ENCODE peak calls at places on chromosomes 11 and 22, in five cellular contexts. Q, X, P, F and C are unnamed samples.

GRCh38 chr11:71420455-71421241 is 27.5 kb downstream of the DHCR7 start:
- DNase-seq in Q (peak), X (peak), P (peak), F (no peak), C (peak)

GRCh38 chr11:9992306-9992705 is 301.7 kb downstream of the SBF2 start:
- DNase-seq in Q (no peak), X (no peak), P (no peak), F (no peak), C (no peak)

GRCh38 chr11:102666331-102666957 is 39.1 kb downstream of the MMP27 start:
- DNase-seq in Q (peak), X (peak), P (peak), F (no peak), C (no peak)

GRCh38 chr11:17314232-17314547 is 37.4 kb upstream of the NCR3LG1 start:
- DNase-seq in Q (no peak), X (no peak), P (no peak), F (no peak), C (no peak)

GRCh38 chr11:14251754-14252153 is 107.2 kb downstream of the RRAS2 start:
- DNase-seq in Q (no peak), X (no peak), P (no peak), F (no peak), C (no peak)

GRCh38 chr11:34994859-34995258 is 78.4 kb downstream of the PDHX start:
- DNase-seq in Q (no peak), X (no peak), P (no peak), F (no peak), C (no peak)

GRCh38 chr11:95498731-95499396 is 267.9 kb upstream of the SESN3 start:
- DNase-seq in Q (no peak), X (no peak), P (no peak), F (no peak), C (no peak)

GRCh38 chr11:121572581-121573059 is 119.9 kb upstream of the SORL1-AS1 start:
- DNase-seq in Q (no peak), X (no peak), P (no peak), F (no peak), C (no peak)

GRCh38 chr22:18044548-18045271 is 20.3 kb upstream of the MICAL3 start:
- DNase-seq in Q (no peak), X (peak), P (no peak), F (no peak), C (no peak)

GRCh38 chr11:36608491-36609199 is 10.6 kb upstream of the RAG2 start:
- DNase-seq in Q (no peak), X (no peak), P (no peak), F (no peak), C (no peak)

GRCh38 chr11:67027483-67027930 is 4.6 kb downstream of the SYT12 start:
- DNase-seq in Q (no peak), X (no peak), P (no peak), F (no peak), C (no peak)

GRCh38 chr22:36238348-36239149 is 778 bp downstream of the APOL2 start:
- DNase-seq in Q (no peak), X (peak), P (no peak), F (no peak), C (peak)

GRCh38 chr11:66359662-66360087 is 11.9 kb downstream of the SLC29A2 start:
- DNase-seq in Q (no peak), X (no peak), P (no peak), F (no peak), C (peak)

GRCh38 chr22:28711341-28711740 is 30.3 kb downstream of the CHEK2 start:
- DNase-seq in Q (no peak), X (no peak), P (no peak), F (no peak), C (no peak)

GRCh38 chr22:50600541-50600940 is at the start of gene MAPK8IP2:
- DNase-seq in Q (no peak), X (no peak), P (no peak), F (no peak), C (peak)

GRCh38 chr22:40592352-40593113 is 44.0 kb downstream of the MRTFA start:
- DNase-seq in Q (no peak), X (no peak), P (no peak), F (no peak), C (no peak)

GRCh38 chr22:37457093-37457893 is 28.9 kb downstream of the MFNG start:
- DNase-seq in Q (peak), X (peak), P (peak), F (no peak), C (peak)

GRCh38 chr11:27718853-27719574 is 18.8 kb upstream of the BDNF start:
- DNase-seq in Q (peak), X (peak), P (no peak), F (no peak), C (no peak)

GRCh38 chr11:45031912-45032519 is 81.3 kb upstream of the TP53I11 start:
- DNase-seq in Q (no peak), X (no peak), P (no peak), F (no peak), C (no peak)

GRCh38 chr11:128687321-128687720 is 6.6 kb upstream of the FLI1 start:
- DNase-seq in Q (no peak), X (no peak), P (no peak), F (no peak), C (peak)

DNA sequence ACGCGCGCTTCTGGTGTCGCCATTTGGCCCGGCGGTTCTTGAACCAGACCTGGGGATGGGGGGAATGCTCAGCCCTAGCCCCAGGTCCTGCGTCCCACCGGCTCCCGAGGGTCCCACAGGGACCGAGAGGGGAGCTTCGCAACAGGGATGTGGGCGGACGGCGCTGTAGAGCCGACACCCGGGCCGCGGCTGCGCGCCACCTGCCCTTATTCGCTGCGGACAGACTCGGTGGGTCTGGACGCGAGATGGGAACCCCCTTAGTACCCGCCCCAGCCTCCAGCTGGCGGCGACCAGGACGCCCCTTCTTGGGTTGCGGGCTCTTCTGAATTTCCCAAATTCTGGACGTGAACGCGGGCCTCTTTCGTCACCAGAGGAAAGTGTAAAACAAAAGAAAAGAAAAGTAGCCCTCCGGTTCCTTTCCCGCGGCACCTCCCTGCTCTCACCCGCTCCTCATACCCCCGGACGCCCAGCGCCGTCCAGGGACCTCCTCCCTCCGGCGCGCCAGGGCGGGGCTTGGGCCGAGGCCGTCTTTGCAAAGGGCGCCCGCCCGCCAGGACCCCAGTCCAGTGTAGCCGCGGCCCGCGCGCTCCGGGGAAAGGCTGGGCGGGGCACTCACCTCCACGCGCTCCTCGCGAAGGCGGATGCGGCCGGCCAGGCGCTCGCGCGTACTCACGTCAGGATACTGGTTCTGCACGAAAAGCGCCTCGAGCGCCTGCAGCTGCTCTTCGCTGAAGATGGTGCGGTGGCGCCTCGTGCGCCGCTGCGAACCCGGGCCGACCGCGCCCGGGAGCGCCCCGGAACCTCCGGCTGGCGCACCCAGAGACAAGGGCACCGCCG is 827 bp downstream of the GSC2 start:
- DNase-seq in Q (no peak), X (no peak), P (no peak), F (no peak), C (no peak)
- H3K4me3 ChIP-seq in Q (peak), X (no peak), P (no peak), F (peak), C (no peak)

DNA sequence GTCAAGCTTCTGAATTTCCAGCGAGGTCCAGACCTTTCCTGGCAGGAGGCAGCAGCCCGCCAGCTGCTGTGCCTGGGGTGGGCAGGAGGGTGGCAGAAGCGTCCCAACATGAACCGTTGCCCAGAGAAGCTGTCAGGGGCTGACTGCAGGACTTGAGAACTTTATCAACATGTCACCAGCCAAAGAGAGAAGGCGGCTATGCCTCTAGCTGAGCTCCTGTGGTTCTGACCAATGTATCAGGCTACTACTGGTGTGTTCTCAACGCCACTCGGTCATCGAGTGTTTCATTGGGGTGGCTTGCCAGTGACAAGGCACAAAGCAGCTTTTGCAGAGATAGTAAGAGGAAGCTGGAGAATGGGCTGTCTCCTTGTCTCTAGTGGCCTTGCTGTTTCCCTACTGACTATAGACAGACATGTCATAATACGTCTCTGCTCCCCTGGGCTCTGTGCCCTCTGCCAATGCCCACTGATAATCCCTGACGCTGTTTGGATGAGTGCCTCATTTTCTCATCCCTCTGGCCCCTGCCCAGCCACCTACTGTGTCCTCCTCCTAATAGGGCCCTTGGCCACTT is 17.6 kb upstream of the ASCC2 start:
- DNase-seq in Q (no peak), X (no peak), P (no peak), F (no peak), C (no peak)
- TF ChIP-seq CTCF in Q (no peak), X (no peak), P (no peak), F (no peak), C (no peak)

DNA sequence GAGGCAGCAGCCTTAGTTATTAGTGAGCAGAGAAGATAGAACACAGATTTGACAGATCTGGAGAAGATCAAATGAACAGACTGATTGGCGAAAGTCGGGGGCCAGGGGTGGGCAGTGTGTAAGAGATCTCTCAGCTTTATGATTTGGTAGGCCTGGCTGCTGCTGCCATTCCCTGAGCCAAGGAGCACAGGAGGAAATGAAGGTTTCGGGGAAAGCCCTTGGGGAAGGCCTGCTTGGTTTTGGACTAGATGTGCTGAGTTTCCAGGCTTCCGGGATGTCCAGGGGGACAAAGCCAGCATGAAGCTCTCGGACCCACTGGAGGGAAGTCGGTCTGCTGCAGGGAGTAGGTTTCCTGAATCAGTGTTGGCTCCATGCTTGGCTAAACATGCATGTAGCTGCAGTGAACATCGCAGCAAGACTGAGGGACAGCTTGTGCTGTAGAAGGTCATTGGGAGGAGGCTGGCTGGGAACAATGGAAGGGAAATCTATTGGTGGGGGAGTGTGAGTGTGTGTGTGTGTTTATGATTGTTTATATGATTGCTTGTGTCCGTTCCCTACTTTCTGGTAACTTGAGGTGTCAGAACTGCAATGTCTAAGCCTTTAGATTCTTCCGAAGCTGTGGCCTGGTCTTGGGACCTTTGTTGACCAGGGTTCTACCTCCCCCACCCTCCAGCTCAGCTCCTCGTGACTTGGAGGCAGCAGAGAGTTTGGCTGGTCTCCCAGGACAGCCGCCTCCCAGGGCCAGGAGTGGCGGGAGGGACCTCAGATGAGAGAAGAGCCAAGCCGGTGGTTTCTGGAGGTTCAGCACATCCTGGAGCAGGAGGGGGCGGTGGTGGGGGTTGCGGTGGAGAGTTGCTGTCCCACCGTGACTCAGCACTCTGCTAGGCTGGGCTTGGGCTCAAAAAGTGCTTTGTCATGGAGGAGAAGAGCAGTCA is 4.0 kb upstream of the FTH1 start:
- DNase-seq in Q (peak), X (peak), P (peak), F (peak), C (peak)
- H3K4me3 ChIP-seq in Q (no peak), X (no peak), P (peak), F (peak), C (no peak)

GRCh38 chr11:57081356-57081755 is 92.6 kb downstream of the OR5AK2 start:
- DNase-seq in Q (no peak), X (no peak), P (no peak), F (no peak), C (no peak)

GRCh38 chr11:57082125-57082524 is 93.4 kb downstream of the OR5AK2 start:
- DNase-seq in Q (no peak), X (no peak), P (no peak), F (no peak), C (no peak)

GRCh38 chr11:57087966-57088365 is 93.8 kb upstream of the LRRC55 start:
- DNase-seq in Q (no peak), X (no peak), P (no peak), F (no peak), C (no peak)

GRCh38 chr11:57083641-57084385 is 95.1 kb downstream of the OR5AK2 start:
- DNase-seq in Q (no peak), X (no peak), P (no peak), F (no peak), C (no peak)

DNA sequence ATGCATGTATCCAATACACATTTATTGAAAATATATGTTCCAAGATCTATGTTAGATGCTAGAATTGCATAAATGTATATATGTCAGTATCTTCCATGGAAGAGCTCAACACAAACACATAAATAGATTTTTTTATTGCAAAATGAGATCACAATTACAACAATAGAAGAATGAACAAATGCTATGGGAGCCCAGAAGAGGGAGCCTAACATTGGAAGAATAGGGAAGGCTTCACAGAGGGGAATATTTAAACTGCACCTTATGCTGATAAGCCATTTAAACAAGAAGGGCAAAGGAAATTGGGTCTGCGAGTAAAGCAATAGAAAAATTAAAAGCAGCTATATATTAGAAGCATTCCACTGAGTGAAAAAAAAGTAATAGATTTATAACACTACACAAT is 96.1 kb upstream of the LRRC55 start:
- DNase-seq in Q (no peak), X (no peak), P (no peak), F (no peak), C (no peak)
- TF ChIP-seq CTCF in Q (no peak), X (no peak), P (peak), F (no peak), C (no peak)

DNA sequence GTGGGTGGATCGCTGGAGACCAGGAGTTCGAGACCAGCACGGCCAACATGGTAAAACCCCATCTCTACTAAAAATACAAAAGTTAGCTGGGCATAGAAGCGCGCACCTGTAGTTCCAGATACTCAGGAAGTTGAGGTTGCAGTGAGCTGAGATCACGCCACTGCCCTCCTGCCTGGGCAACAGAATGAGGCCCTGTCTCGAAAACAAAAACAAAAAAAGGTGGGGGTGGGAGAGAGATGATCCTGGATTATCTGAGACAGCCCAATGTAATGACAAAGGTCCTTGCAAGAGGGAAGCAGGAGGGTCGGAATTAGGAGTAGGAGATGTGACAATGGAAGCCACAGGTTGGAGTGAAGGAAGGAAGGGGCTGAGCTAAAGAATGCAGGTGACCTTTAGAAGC is 87.6 kb upstream of the APOA1 start:
- DNase-seq in Q (no peak), X (no peak), P (peak), F (no peak), C (no peak)
- H3K4me3 ChIP-seq in Q (no peak), X (no peak), P (no peak), F (no peak), C (no peak)